ENCODE peak calls at places on chromosomes 4 and X, in five cellular contexts. One of them, this sample, is unnamed.

GRCh38 chrX:9797961-9798360 is 11.7 kb downstream of the SHROOM2 start:
- DNase-seq in CD4-positive, alpha-beta T cell: no peak
- DNase-seq in GM10248: no peak
- DNase-seq in GM20000: no peak
- DNase-seq in renal cortical epithelial cell: no peak
- DNase-seq in this sample: no peak

GRCh38 chr4:20386906-20387305 is 135.2 kb downstream of the SLIT2 start:
- DNase-seq in GM10248: no peak
- DNase-seq in renal cortical epithelial cell: peak; percentile 7
- DNase-seq in CD4-positive, alpha-beta T cell: no peak
- DNase-seq in GM20000: no peak
- DNase-seq in this sample: no peak

GRCh38 chr4:122652379-122652778 is 31.5 kb upstream of the IL21 start:
- DNase-seq in renal cortical epithelial cell: peak; percentile 59
- DNase-seq in GM20000: peak; percentile 31
- DNase-seq in GM10248: peak; percentile 35
- DNase-seq in CD4-positive, alpha-beta T cell: no peak
- DNase-seq in this sample: no peak

GRCh38 chrX:16444353-16444752 is 205.6 kb upstream of the S100G start:
- DNase-seq in renal cortical epithelial cell: peak; percentile 63
- DNase-seq in GM20000: no peak
- DNase-seq in CD4-positive, alpha-beta T cell: no peak
- DNase-seq in GM10248: no peak
- DNase-seq in this sample: no peak

GRCh38 chrX:150616179-150616862 is 47.9 kb downstream of the MTM1 start:
- DNase-seq in GM10248: no peak
- DNase-seq in renal cortical epithelial cell: no peak
- DNase-seq in CD4-positive, alpha-beta T cell: no peak
- DNase-seq in GM20000: no peak
- DNase-seq in this sample: no peak

GRCh38 chr4:124028172-124028571 is 631.6 kb downstream of the SPRY1 start:
- DNase-seq in CD4-positive, alpha-beta T cell: no peak
- DNase-seq in renal cortical epithelial cell: no peak
- DNase-seq in GM10248: no peak
- DNase-seq in GM20000: no peak
- DNase-seq in this sample: no peak

GRCh38 chrX:66163849-66164401 is at the start of gene HEPH:
- DNase-seq in renal cortical epithelial cell: no peak
- DNase-seq in CD4-positive, alpha-beta T cell: no peak
- DNase-seq in GM10248: peak; percentile 14
- DNase-seq in GM20000: peak; percentile 10
- DNase-seq in this sample: no peak

GRCh38 chr4:121053601-121054143 is 18.7 kb downstream of the NDNF start:
- DNase-seq in GM10248: no peak
- DNase-seq in GM20000: no peak
- DNase-seq in renal cortical epithelial cell: peak; percentile 76
- DNase-seq in CD4-positive, alpha-beta T cell: no peak
- DNase-seq in this sample: no peak

GRCh38 chr4:185792384-185793146 is 19.4 kb downstream of the SORBS2 start:
- DNase-seq in GM10248: no peak
- DNase-seq in GM20000: no peak
- DNase-seq in renal cortical epithelial cell: peak; percentile 92
- DNase-seq in CD4-positive, alpha-beta T cell: no peak
- DNase-seq in this sample: peak; percentile 74

GRCh38 chr4:26701786-26702227 is 117.9 kb downstream of the TBC1D19 start:
- DNase-seq in GM20000: no peak
- DNase-seq in CD4-positive, alpha-beta T cell: no peak
- DNase-seq in renal cortical epithelial cell: peak; percentile 9
- DNase-seq in GM10248: no peak
- DNase-seq in this sample: no peak

GRCh38 chr4:41212221-41213203 is 1.8 kb downstream of the APBB2 start:
- DNase-seq in renal cortical epithelial cell: peak; percentile 68
- DNase-seq in GM10248: peak; percentile 26
- DNase-seq in GM20000: peak; percentile 39
- DNase-seq in CD4-positive, alpha-beta T cell: no peak
- DNase-seq in this sample: peak; percentile 62

GRCh38 chr4:96543346-96543745 is 703.5 kb downstream of the PDHA2 start:
- DNase-seq in GM10248: no peak
- DNase-seq in renal cortical epithelial cell: no peak
- DNase-seq in CD4-positive, alpha-beta T cell: no peak
- DNase-seq in GM20000: no peak
- DNase-seq in this sample: no peak

GRCh38 chrX:139560221-139560620 is 29.7 kb downstream of the F9 start:
- DNase-seq in GM20000: no peak
- DNase-seq in renal cortical epithelial cell: peak; percentile 13
- DNase-seq in GM10248: no peak
- DNase-seq in CD4-positive, alpha-beta T cell: no peak
- DNase-seq in this sample: no peak

GRCh38 chr4:140931904-140932303 is 175.7 kb upstream of the TBC1D9 start:
- DNase-seq in renal cortical epithelial cell: no peak
- DNase-seq in GM10248: no peak
- DNase-seq in CD4-positive, alpha-beta T cell: no peak
- DNase-seq in GM20000: no peak
- DNase-seq in this sample: no peak